ENCODE peak calls at places on chromosomes 2 and 18, in ten cellular contexts. G is left ventricle myocardium inferior; M is DMS79; Q is NCI-H1105 treated with DMSO at 0.1 percent for 48 hours; X is activated CD4-positive, alpha-beta T cell treated with anti-CD3 and anti-CD28 coated beads for 4 hours; C is T-helper 9 cell; D is RCC 7860; H is GM19239; I is effector memory CD8-positive, alpha-beta T cell; V is GM23338. F is an unnamed sample.

GRCh38 chr2:98568161-98568956 is 40.0 kb downstream of the COA5 start:
- DNase-seq in G (no peak), M (no peak), Q (no peak), X (no peak), C (no peak), D (no peak), H (no peak), I (no peak), V (no peak), F (no peak)

GRCh38 chr2:165601866-165602636 is 132.6 kb downstream of the CSRNP3 start:
- DNase-seq in G (no peak), M (peak), Q (peak), X (no peak), C (no peak), D (no peak), H (no peak), I (no peak), V (no peak), F (no peak)

GRCh38 chr2:111119004-111119846 is 1.5 kb upstream of the BCL2L11 start:
- DNase-seq in G (peak), M (no peak), Q (no peak), X (peak), C (peak), D (no peak), H (no peak), I (peak), V (peak), F (no peak)

GRCh38 chr2:238160206-238161129 is 1.7 kb downstream of the ERFE start:
- DNase-seq in G (peak), M (no peak), Q (no peak), X (no peak), C (no peak), D (no peak), H (peak), I (no peak), V (peak), F (no peak)

GRCh38 chr2:122307772-122308171 is 552.3 kb downstream of the TSN start:
- DNase-seq in G (no peak), M (no peak), Q (no peak), X (no peak), C (no peak), D (peak), H (no peak), I (no peak), V (no peak), F (no peak)

GRCh38 chr2:108909917-108910515 is 79.0 kb downstream of the EDAR start:
- DNase-seq in G (no peak), M (no peak), Q (no peak), X (no peak), C (no peak), D (no peak), H (no peak), I (no peak), V (no peak), F (no peak)

GRCh38 chr18:47263197-47263827 is 11.9 kb upstream of the SKOR2 start:
- DNase-seq in G (no peak), M (no peak), Q (no peak), X (no peak), C (no peak), D (no peak), H (no peak), I (no peak), V (peak), F (no peak)

GRCh38 chr2:2568411-2568810 is 237.3 kb upstream of the MYT1L start:
- DNase-seq in G (no peak), M (no peak), Q (no peak), X (no peak), C (no peak), D (no peak), H (no peak), I (no peak), V (no peak), F (no peak)

GRCh38 chr2:58266211-58266610 is 25.1 kb upstream of the FANCL start:
- DNase-seq in G (no peak), M (no peak), Q (no peak), X (no peak), C (no peak), D (no peak), H (no peak), I (no peak), V (no peak), F (no peak)

GRCh38 chr2:68255736-68256450 is 3.6 kb upstream of the PPP3R1 start:
- DNase-seq in G (no peak), M (no peak), Q (no peak), X (no peak), C (no peak), D (no peak), H (no peak), I (no peak), V (peak), F (no peak)

GRCh38 chr18:35875566-35875965 is 96.9 kb upstream of the RMP24 start:
- DNase-seq in G (no peak), M (no peak), Q (no peak), X (no peak), C (no peak), D (no peak), H (no peak), I (no peak), V (no peak), F (no peak)

GRCh38 chr2:127614731-127615130 is 31.2 kb upstream of the GPR17 start:
- DNase-seq in G (no peak), M (no peak), Q (no peak), X (no peak), C (no peak), D (no peak), H (no peak), I (no peak), V (no peak), F (no peak)

GRCh38 chr18:41585512-41585911 is 369.5 kb upstream of the PIK3C3 start:
- DNase-seq in G (no peak), M (no peak), Q (no peak), X (no peak), C (no peak), D (no peak), H (no peak), I (no peak), V (no peak), F (no peak)

GRCh38 chr2:26570083-26570430 is 71.1 kb downstream of the CIB4 start:
- DNase-seq in G (no peak), M (no peak), Q (no peak), X (no peak), C (no peak), D (no peak), H (no peak), I (no peak), V (no peak), F (no peak)

GRCh38 chr2:172251231-172251630 is 148.5 kb upstream of the DLX2 start:
- DNase-seq in G (no peak), M (no peak), Q (no peak), X (no peak), C (no peak), D (peak), H (no peak), I (no peak), V (no peak), F (no peak)

GRCh38 chr18:37578886-37579513 is 13.4 kb upstream of the CELF4 start:
- DNase-seq in G (no peak), M (no peak), Q (peak), X (no peak), C (no peak), D (peak), H (no peak), I (no peak), V (peak), F (peak)

GRCh38 chr2:191006997-191007604 is 6.9 kb downstream of the STAT1 start:
- DNase-seq in G (no peak), M (no peak), Q (no peak), X (no peak), C (no peak), D (no peak), H (no peak), I (no peak), V (no peak), F (no peak)

GRCh38 chr18:74994502-74995403 is 214.2 kb downstream of the PTGR3 start:
- DNase-seq in G (no peak), M (no peak), Q (no peak), X (no peak), C (no peak), D (no peak), H (peak), I (peak), V (no peak), F (peak)

GRCh38 chr18:39173022-39173421 is 1607.4 kb upstream of the CELF4 start:
- DNase-seq in G (no peak), M (peak), Q (peak), X (no peak), C (no peak), D (no peak), H (no peak), I (no peak), V (no peak), F (peak)

GRCh38 chr18:55839350-55839749 is 251.4 kb upstream of the TCF4 start:
- DNase-seq in G (no peak), M (no peak), Q (no peak), X (no peak), C (no peak), D (peak), H (no peak), I (no peak), V (no peak), F (no peak)

GRCh38 chr2:102592601-102593000 is 26.8 kb upstream of the SLC9A2 start:
- DNase-seq in G (no peak), M (no peak), Q (no peak), X (no peak), C (no peak), D (no peak), H (no peak), I (peak), V (peak), F (no peak)

GRCh38 chr2:147913701-147914480 is 69.1 kb downstream of the ACVR2A start:
- DNase-seq in G (no peak), M (peak), Q (peak), X (no peak), C (no peak), D (no peak), H (no peak), I (no peak), V (no peak), F (no peak)

GRCh38 chr2:5433855-5434254 is 258.3 kb upstream of the SOX11 start:
- DNase-seq in G (no peak), M (no peak), Q (peak), X (no peak), C (no peak), D (no peak), H (no peak), I (no peak), V (no peak), F (no peak)

GRCh38 chr2:185127412-185127811 is 529.1 kb downstream of the ZNF804A start:
- DNase-seq in G (no peak), M (no peak), Q (no peak), X (no peak), C (no peak), D (no peak), H (no peak), I (no peak), V (no peak), F (no peak)

F was measured in NCI-H1092 treated with DMSO at 0.1 percent for 48 hours.